ENCODE peak calls at places on chromosomes 6 and 20, in nine cellular contexts. One of them, this sample, is unnamed.

GRCh38 chr6:111121789-111122350 is 34.6 kb downstream of the SLC16A10 start:
- DNase-seq in adipocyte: no peak
- DNase-seq in right cardiac atrium: no peak
- DNase-seq in CD8-positive, alpha-beta memory T cell: no peak
- DNase-seq in heart left ventricle: no peak
- DNase-seq in kidney: no peak
- DNase-seq in endodermal cell: no peak
- DNase-seq in left lung: no peak
- DNase-seq in PC-3: no peak
- DNase-seq in this sample: no peak

GRCh38 chr6:124661231-124661630 is 301.0 kb upstream of the RNF217 start:
- DNase-seq in adipocyte: no peak
- DNase-seq in right cardiac atrium: no peak
- DNase-seq in CD8-positive, alpha-beta memory T cell: no peak
- DNase-seq in heart left ventricle: no peak
- DNase-seq in kidney: no peak
- DNase-seq in endodermal cell: peak; percentile 45
- DNase-seq in left lung: no peak
- DNase-seq in PC-3: no peak
- DNase-seq in this sample: no peak

GRCh38 chr20:22315771-22316170 is 268.6 kb downstream of the FOXA2 start:
- DNase-seq in adipocyte: no peak
- DNase-seq in right cardiac atrium: no peak
- DNase-seq in CD8-positive, alpha-beta memory T cell: no peak
- DNase-seq in heart left ventricle: no peak
- DNase-seq in kidney: no peak
- DNase-seq in endodermal cell: no peak
- DNase-seq in left lung: no peak
- DNase-seq in PC-3: no peak
- DNase-seq in this sample: no peak

GRCh38 chr6:63663147-63663877 is 27.7 kb downstream of the PHF3 start:
- DNase-seq in adipocyte: peak; percentile 62
- DNase-seq in right cardiac atrium: no peak
- DNase-seq in CD8-positive, alpha-beta memory T cell: no peak
- DNase-seq in heart left ventricle: no peak
- DNase-seq in kidney: no peak
- DNase-seq in endodermal cell: no peak
- DNase-seq in left lung: no peak
- DNase-seq in PC-3: peak; percentile 81
- DNase-seq in this sample: no peak

GRCh38 chr6:150617496-150618460 is 18.1 kb downstream of the PLEKHG1 start:
- DNase-seq in adipocyte: no peak
- DNase-seq in right cardiac atrium: no peak
- DNase-seq in CD8-positive, alpha-beta memory T cell: no peak
- DNase-seq in heart left ventricle: no peak
- DNase-seq in kidney: no peak
- DNase-seq in endodermal cell: no peak
- DNase-seq in left lung: no peak
- DNase-seq in PC-3: no peak
- DNase-seq in this sample: no peak

GRCh38 chr6:84033523-84034451 is at the start of gene MRAP2:
- DNase-seq in adipocyte: peak; percentile 21
- DNase-seq in right cardiac atrium: peak; percentile 65
- DNase-seq in CD8-positive, alpha-beta memory T cell: no peak
- DNase-seq in heart left ventricle: no peak
- DNase-seq in kidney: peak; percentile 79
- DNase-seq in endodermal cell: peak; percentile 84
- DNase-seq in left lung: peak; percentile 34
- DNase-seq in PC-3: no peak
- DNase-seq in this sample: peak; percentile 51

GRCh38 chr20:61958773-61959172 is 106.9 kb downstream of the TAF4 start:
- DNase-seq in adipocyte: no peak
- DNase-seq in right cardiac atrium: no peak
- DNase-seq in CD8-positive, alpha-beta memory T cell: no peak
- DNase-seq in heart left ventricle: no peak
- DNase-seq in kidney: peak; percentile 7
- DNase-seq in endodermal cell: no peak
- DNase-seq in left lung: no peak
- DNase-seq in PC-3: no peak
- DNase-seq in this sample: no peak

GRCh38 chr6:112574190-112574589 is 227.1 kb downstream of the RFPL4B start:
- DNase-seq in adipocyte: no peak
- DNase-seq in right cardiac atrium: no peak
- DNase-seq in CD8-positive, alpha-beta memory T cell: no peak
- DNase-seq in heart left ventricle: no peak
- DNase-seq in kidney: no peak
- DNase-seq in endodermal cell: peak; percentile 55
- DNase-seq in left lung: no peak
- DNase-seq in PC-3: no peak
- DNase-seq in this sample: no peak

GRCh38 chr6:14440891-14441358 is 323.4 kb downstream of the CD83 start:
- DNase-seq in adipocyte: peak; percentile 16
- DNase-seq in right cardiac atrium: no peak
- DNase-seq in CD8-positive, alpha-beta memory T cell: no peak
- DNase-seq in heart left ventricle: no peak
- DNase-seq in kidney: no peak
- DNase-seq in endodermal cell: no peak
- DNase-seq in left lung: no peak
- DNase-seq in PC-3: no peak
- DNase-seq in this sample: no peak

GRCh38 chr6:33118525-33119123 is 42.8 kb downstream of the HLA-DPB1 start:
- DNase-seq in adipocyte: peak; percentile 84
- DNase-seq in right cardiac atrium: no peak
- DNase-seq in CD8-positive, alpha-beta memory T cell: no peak
- DNase-seq in heart left ventricle: no peak
- DNase-seq in kidney: no peak
- DNase-seq in endodermal cell: no peak
- DNase-seq in left lung: no peak
- DNase-seq in PC-3: peak; percentile 77
- DNase-seq in this sample: peak; percentile 84

GRCh38 chr6:100116409-100117194 is 122.6 kb upstream of the MCHR2 start:
- DNase-seq in adipocyte: peak; percentile 91
- DNase-seq in right cardiac atrium: no peak
- DNase-seq in CD8-positive, alpha-beta memory T cell: no peak
- DNase-seq in heart left ventricle: no peak
- DNase-seq in kidney: no peak
- DNase-seq in endodermal cell: peak; percentile 85
- DNase-seq in left lung: no peak
- DNase-seq in PC-3: peak; percentile 79
- DNase-seq in this sample: peak; percentile 77

GRCh38 chr20:37789408-37789807 is 95.6 kb downstream of the CTNNBL1 start:
- DNase-seq in adipocyte: no peak
- DNase-seq in right cardiac atrium: no peak
- DNase-seq in CD8-positive, alpha-beta memory T cell: no peak
- DNase-seq in heart left ventricle: no peak
- DNase-seq in kidney: no peak
- DNase-seq in endodermal cell: no peak
- DNase-seq in left lung: no peak
- DNase-seq in PC-3: no peak
- DNase-seq in this sample: no peak

GRCh38 chr6:4271761-4272505 is 136.6 kb upstream of the ECI2 start:
- DNase-seq in adipocyte: peak; percentile 11
- DNase-seq in right cardiac atrium: no peak
- DNase-seq in CD8-positive, alpha-beta memory T cell: no peak
- DNase-seq in heart left ventricle: no peak
- DNase-seq in kidney: no peak
- DNase-seq in endodermal cell: peak; percentile 22
- DNase-seq in left lung: no peak
- DNase-seq in PC-3: no peak
- DNase-seq in this sample: no peak

GRCh38 chr6:54238407-54238806 is 69.8 kb upstream of the TINAG start:
- DNase-seq in adipocyte: peak; percentile 89
- DNase-seq in right cardiac atrium: no peak
- DNase-seq in CD8-positive, alpha-beta memory T cell: no peak
- DNase-seq in heart left ventricle: no peak
- DNase-seq in kidney: no peak
- DNase-seq in endodermal cell: no peak
- DNase-seq in left lung: no peak
- DNase-seq in PC-3: peak; percentile 14
- DNase-seq in this sample: no peak

GRCh38 chr6:157516319-157517026 is 135.5 kb downstream of the ZDHHC14 start:
- DNase-seq in adipocyte: no peak
- DNase-seq in right cardiac atrium: no peak
- DNase-seq in CD8-positive, alpha-beta memory T cell: no peak
- DNase-seq in heart left ventricle: no peak
- DNase-seq in kidney: no peak
- DNase-seq in endodermal cell: no peak
- DNase-seq in left lung: no peak
- DNase-seq in PC-3: no peak
- DNase-seq in this sample: no peak

GRCh38 chr6:157517601-157518359 is 136.8 kb downstream of the ZDHHC14 start:
- DNase-seq in adipocyte: no peak
- DNase-seq in right cardiac atrium: no peak
- DNase-seq in CD8-positive, alpha-beta memory T cell: no peak
- DNase-seq in heart left ventricle: no peak
- DNase-seq in kidney: no peak
- DNase-seq in endodermal cell: no peak
- DNase-seq in left lung: no peak
- DNase-seq in PC-3: no peak
- DNase-seq in this sample: no peak

GRCh38 chr6:157519255-157520116 is 138.5 kb downstream of the ZDHHC14 start:
- DNase-seq in adipocyte: no peak
- DNase-seq in right cardiac atrium: no peak
- DNase-seq in CD8-positive, alpha-beta memory T cell: no peak
- DNase-seq in heart left ventricle: no peak
- DNase-seq in kidney: no peak
- DNase-seq in endodermal cell: no peak
- DNase-seq in left lung: no peak
- DNase-seq in PC-3: no peak
- DNase-seq in this sample: no peak

GRCh38 chr6:157520117-157520406 is 139.1 kb downstream of the ZDHHC14 start:
- DNase-seq in adipocyte: no peak
- DNase-seq in right cardiac atrium: no peak
- DNase-seq in CD8-positive, alpha-beta memory T cell: no peak
- DNase-seq in heart left ventricle: no peak
- DNase-seq in kidney: no peak
- DNase-seq in endodermal cell: no peak
- DNase-seq in left lung: no peak
- DNase-seq in PC-3: no peak
- DNase-seq in this sample: no peak

DNA sequence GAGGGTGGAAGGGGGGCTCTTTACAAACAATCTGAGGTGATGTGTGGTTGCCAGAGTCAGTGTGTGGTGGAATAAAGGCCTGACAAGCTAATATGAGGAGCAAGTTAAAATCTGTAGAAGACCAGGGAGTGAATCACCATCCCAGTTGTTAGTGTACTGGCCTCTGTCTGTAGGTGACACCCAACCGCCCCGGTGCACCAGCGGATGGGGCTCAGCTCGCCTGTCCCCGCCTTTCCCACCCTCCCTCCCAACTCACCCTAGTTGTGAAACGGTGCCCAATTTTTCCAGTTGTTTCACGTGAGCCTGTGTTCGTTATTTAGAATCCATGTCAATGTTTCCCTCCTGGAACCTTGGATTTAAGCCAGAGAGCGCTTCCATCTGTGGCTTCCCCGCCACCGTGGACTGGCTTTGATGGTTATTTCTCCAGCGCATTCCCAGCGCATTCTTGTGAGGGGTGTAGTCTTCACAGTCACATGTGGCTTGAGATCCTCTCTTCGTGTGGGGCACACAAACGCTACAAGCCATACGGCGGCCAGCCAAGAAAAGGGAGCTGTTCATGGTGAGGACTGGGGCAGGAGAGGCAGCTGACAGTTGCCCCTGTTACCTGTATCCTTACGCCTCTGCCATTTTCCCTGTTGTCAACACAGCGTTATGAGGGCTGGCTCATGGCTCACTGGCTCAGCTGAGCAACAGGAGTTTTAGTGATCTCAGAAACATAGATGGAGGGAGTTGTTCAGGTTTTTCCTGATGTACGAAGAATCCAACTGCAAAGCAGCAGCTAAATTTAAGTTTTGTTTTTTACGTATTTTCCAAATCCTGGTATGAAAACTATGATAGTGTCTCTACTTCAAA is 137.6 kb downstream of the ZDHHC14 start:
- DNase-seq in adipocyte: no peak
- DNase-seq in right cardiac atrium: no peak
- DNase-seq in CD8-positive, alpha-beta memory T cell: no peak
- DNase-seq in heart left ventricle: no peak
- DNase-seq in kidney: no peak
- DNase-seq in endodermal cell: peak; percentile 51
- DNase-seq in left lung: no peak
- DNase-seq in PC-3: no peak
- DNase-seq in this sample: peak; percentile 55
- H3K4me1 ChIP-seq in adipocyte: no peaks in the 10 kb centered on the region
- H3K4me1 ChIP-seq in right cardiac atrium: peaks cover 12% of the 10 kb centered on the region
- H3K4me1 ChIP-seq in CD8-positive, alpha-beta memory T cell: no peaks in the 10 kb centered on the region
- H3K4me1 ChIP-seq in heart left ventricle: peaks cover 6% of the 10 kb centered on the region
- H3K4me1 ChIP-seq in kidney: no peaks in the 10 kb centered on the region
- H3K4me1 ChIP-seq in endodermal cell: peaks cover 7% of the 10 kb centered on the region
- H3K4me1 ChIP-seq in left lung: no peaks in the 10 kb centered on the region
- H3K4me1 ChIP-seq in PC-3: peaks cover 8% of the 10 kb centered on the region
- H3K4me1 ChIP-seq in this sample: no peaks in the 10 kb centered on the region

GRCh38 chr6:29631209-29631810 is 1.7 kb downstream of the GABBR1 start:
- DNase-seq in adipocyte: no peak
- DNase-seq in right cardiac atrium: peak; percentile 53
- DNase-seq in CD8-positive, alpha-beta memory T cell: no peak
- DNase-seq in heart left ventricle: no peak
- DNase-seq in kidney: no peak
- DNase-seq in endodermal cell: peak; percentile 72
- DNase-seq in left lung: no peak
- DNase-seq in PC-3: no peak
- DNase-seq in this sample: no peak
- H3K4me1 ChIP-seq in adipocyte: peaks cover 15% of the 10 kb centered on the region
- H3K4me1 ChIP-seq in right cardiac atrium: peaks cover 8% of the 10 kb centered on the region
- H3K4me1 ChIP-seq in CD8-positive, alpha-beta memory T cell: peaks cover 29% of the 10 kb centered on the region
- H3K4me1 ChIP-seq in heart left ventricle: peaks cover 44% of the 10 kb centered on the region
- H3K4me1 ChIP-seq in kidney: no peaks in the 10 kb centered on the region
- H3K4me1 ChIP-seq in endodermal cell: no peaks in the 10 kb centered on the region
- H3K4me1 ChIP-seq in left lung: peaks cover 6% of the 10 kb centered on the region
- H3K4me1 ChIP-seq in PC-3: peaks cover 20% of the 10 kb centered on the region
- H3K4me1 ChIP-seq in this sample: peaks cover 14% of the 10 kb centered on the region

DNA sequence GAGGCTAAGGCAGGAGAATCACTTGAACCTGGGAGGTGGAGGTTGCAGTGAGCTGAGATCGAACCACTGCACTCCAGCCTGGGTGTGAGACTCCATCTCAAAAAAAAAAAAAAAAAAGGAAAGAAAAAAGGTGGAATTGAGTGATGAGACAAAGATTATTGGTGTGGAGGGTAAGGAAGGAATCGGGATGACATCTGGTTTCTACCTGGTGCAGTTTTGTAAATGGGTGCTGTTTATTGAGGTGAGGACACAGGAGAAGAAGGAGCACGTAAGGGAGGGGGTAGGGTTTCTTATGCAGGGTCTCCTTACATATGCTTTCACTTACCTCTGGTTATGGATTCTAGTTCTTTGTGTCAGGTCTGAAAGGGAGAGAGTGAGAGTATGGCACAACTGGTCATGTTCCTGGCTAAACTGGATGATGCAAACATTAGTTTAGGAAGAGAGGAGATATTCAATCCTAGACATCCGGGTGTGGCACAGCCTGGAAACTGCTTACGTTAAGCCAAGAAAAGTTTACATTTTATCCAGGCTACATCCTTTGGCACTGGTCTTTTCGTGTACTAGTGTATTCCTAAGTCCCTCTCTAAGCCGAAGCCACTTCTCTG is 5.4 kb downstream of the RALY start:
- DNase-seq in adipocyte: peak; percentile 29
- DNase-seq in right cardiac atrium: no peak
- DNase-seq in CD8-positive, alpha-beta memory T cell: no peak
- DNase-seq in heart left ventricle: no peak
- DNase-seq in kidney: no peak
- DNase-seq in endodermal cell: no peak
- DNase-seq in left lung: no peak
- DNase-seq in PC-3: no peak
- DNase-seq in this sample: no peak
- H3K4me1 ChIP-seq in adipocyte: peaks cover 17% of the 10 kb centered on the region
- H3K4me1 ChIP-seq in right cardiac atrium: peaks cover 21% of the 10 kb centered on the region
- H3K4me1 ChIP-seq in CD8-positive, alpha-beta memory T cell: peaks cover 82% of the 10 kb centered on the region
- H3K4me1 ChIP-seq in heart left ventricle: peaks cover 83% of the 10 kb centered on the region
- H3K4me1 ChIP-seq in kidney: peaks cover 24% of the 10 kb centered on the region
- H3K4me1 ChIP-seq in endodermal cell: no peaks in the 10 kb centered on the region
- H3K4me1 ChIP-seq in left lung: peaks cover 32% of the 10 kb centered on the region
- H3K4me1 ChIP-seq in PC-3: peaks cover 9% of the 10 kb centered on the region
- H3K4me1 ChIP-seq in this sample: peaks cover 3% of the 10 kb centered on the region

GRCh38 chr6:143698329-143698728 is 20.6 kb downstream of the PHACTR2 start:
- DNase-seq in adipocyte: no peak
- DNase-seq in right cardiac atrium: no peak
- DNase-seq in CD8-positive, alpha-beta memory T cell: no peak
- DNase-seq in heart left ventricle: no peak
- DNase-seq in kidney: no peak
- DNase-seq in endodermal cell: no peak
- DNase-seq in left lung: no peak
- DNase-seq in PC-3: no peak
- DNase-seq in this sample: no peak
- H3K4me1 ChIP-seq in adipocyte: peaks cover 78% of the 10 kb centered on the region
- H3K4me1 ChIP-seq in right cardiac atrium: peaks cover 1% of the 10 kb centered on the region
- H3K4me1 ChIP-seq in CD8-positive, alpha-beta memory T cell: no peaks in the 10 kb centered on the region
- H3K4me1 ChIP-seq in heart left ventricle: peaks cover 75% of the 10 kb centered on the region
- H3K4me1 ChIP-seq in kidney: peaks cover 8% of the 10 kb centered on the region
- H3K4me1 ChIP-seq in endodermal cell: peaks cover 15% of the 10 kb centered on the region
- H3K4me1 ChIP-seq in left lung: peaks cover 35% of the 10 kb centered on the region
- H3K4me1 ChIP-seq in PC-3: peaks cover 17% of the 10 kb centered on the region
- H3K4me1 ChIP-seq in this sample: no peaks in the 10 kb centered on the region

This sample was measured in trophoblast cell.